ENCODE peak calls at places on chromosomes 12 and 14, in five cellular contexts. One of them, this sample, is unnamed. For H3K27me3 and H3K4me1, the result is how much of the 10 kb centered on the place peaks cover.

GRCh38 chr14:66038214-66038977 is 447.8 kb upstream of the CCDC196 start:
- DNase-seq in ovary: no peak
- DNase-seq in hepatocyte: peak
- DNase-seq in stomach: no peak
- DNase-seq in right lobe of liver: no peak
- DNase-seq in this sample: no peak

GRCh38 chr12:10701226-10701681 is 21.9 kb downstream of the YBX3 start:
- DNase-seq in right lobe of liver: no peak
- DNase-seq in stomach: no peak
- DNase-seq in ovary: no peak
- DNase-seq in hepatocyte: no peak
- DNase-seq in this sample: no peak

GRCh38 chr12:76595056-76595455 is 35.5 kb upstream of the OSBPL8 start:
- DNase-seq in right lobe of liver: no peak
- DNase-seq in hepatocyte: no peak
- DNase-seq in ovary: no peak
- DNase-seq in stomach: no peak
- DNase-seq in this sample: no peak

GRCh38 chr12:50402270-50403000 is 1.8 kb downstream of the LARP4 start:
- DNase-seq in stomach: no peak
- DNase-seq in ovary: no peak
- DNase-seq in hepatocyte: no peak
- DNase-seq in right lobe of liver: peak
- DNase-seq in this sample: no peak

GRCh38 chr14:72416081-72416849 is 477.6 kb downstream of the DPF3 start:
- DNase-seq in stomach: no peak
- DNase-seq in ovary: no peak
- DNase-seq in hepatocyte: no peak
- DNase-seq in right lobe of liver: no peak
- DNase-seq in this sample: no peak

GRCh38 chr12:6685814-6686213 is 3.4 kb downstream of the ZNF384 start:
- DNase-seq in hepatocyte: no peak
- DNase-seq in stomach: no peak
- DNase-seq in right lobe of liver: no peak
- DNase-seq in ovary: no peak
- DNase-seq in this sample: no peak

GRCh38 chr12:54173066-54173726 is 15.6 kb downstream of the SMUG1 start:
- DNase-seq in hepatocyte: peak
- DNase-seq in ovary: peak
- DNase-seq in right lobe of liver: no peak
- DNase-seq in stomach: peak
- DNase-seq in this sample: no peak

GRCh38 chr12:72271741-72272661 is at the start of gene TRHDE:
- DNase-seq in stomach: no peak
- DNase-seq in hepatocyte: peak
- DNase-seq in ovary: peak
- DNase-seq in right lobe of liver: peak
- DNase-seq in this sample: no peak

GRCh38 chr12:10900972-10901371 is 8.4 kb downstream of the TAS2R13 start:
- DNase-seq in ovary: no peak
- DNase-seq in stomach: no peak
- DNase-seq in hepatocyte: no peak
- DNase-seq in right lobe of liver: no peak
- DNase-seq in this sample: no peak

GRCh38 chr12:131604146-131604844 is 106.6 kb upstream of the SFSWAP start:
- DNase-seq in ovary: no peak
- DNase-seq in hepatocyte: no peak
- DNase-seq in stomach: no peak
- DNase-seq in right lobe of liver: no peak
- DNase-seq in this sample: no peak

GRCh38 chr12:17296882-17297281 is 690.9 kb upstream of the LMO3 start:
- DNase-seq in stomach: no peak
- DNase-seq in ovary: no peak
- DNase-seq in right lobe of liver: no peak
- DNase-seq in hepatocyte: no peak
- DNase-seq in this sample: no peak

GRCh38 chr12:52221912-52222457 is 11.1 kb upstream of the KRT7 start:
- DNase-seq in right lobe of liver: peak
- DNase-seq in hepatocyte: peak
- DNase-seq in stomach: peak
- DNase-seq in ovary: no peak
- DNase-seq in this sample: no peak

GRCh38 chr12:11861864-11862600 is 208.7 kb upstream of the BCL2L14 start:
- DNase-seq in stomach: no peak
- DNase-seq in right lobe of liver: no peak
- DNase-seq in ovary: no peak
- DNase-seq in hepatocyte: no peak
- DNase-seq in this sample: no peak

GRCh38 chr12:27142102-27142721 is 59.8 kb upstream of the C12orf71 start:
- DNase-seq in hepatocyte: peak
- DNase-seq in stomach: peak
- DNase-seq in right lobe of liver: peak
- DNase-seq in ovary: peak
- DNase-seq in this sample: peak

GRCh38 chr14:59739794-59740193 is 130.8 kb downstream of the RTN1 start:
- DNase-seq in hepatocyte: no peak
- DNase-seq in stomach: no peak
- DNase-seq in right lobe of liver: peak
- DNase-seq in ovary: no peak
- DNase-seq in this sample: no peak

GRCh38 chr14:26255213-26255612 is 342.6 kb downstream of the NOVA1 start:
- DNase-seq in right lobe of liver: no peak
- DNase-seq in stomach: no peak
- DNase-seq in hepatocyte: peak
- DNase-seq in ovary: no peak
- DNase-seq in this sample: no peak

GRCh38 chr12:4270016-4270669 is 3.4 kb upstream of the CCND2 start:
- DNase-seq in ovary: no peak
- DNase-seq in stomach: no peak
- DNase-seq in right lobe of liver: no peak
- DNase-seq in hepatocyte: no peak
- DNase-seq in this sample: no peak

GRCh38 chr12:32765906-32766305 is 10.2 kb upstream of the YARS2 start:
- DNase-seq in right lobe of liver: no peak
- DNase-seq in hepatocyte: no peak
- DNase-seq in ovary: no peak
- DNase-seq in stomach: no peak
- DNase-seq in this sample: no peak

GRCh38 chr12:98997-99396 is 32.4 kb downstream of the IQSEC3 start:
- DNase-seq in ovary: no peak
- DNase-seq in hepatocyte: peak
- DNase-seq in stomach: no peak
- DNase-seq in right lobe of liver: no peak
- DNase-seq in this sample: no peak

GRCh38 chr12:3885179-3886094 is 12.2 kb upstream of the PARP11 start:
- DNase-seq in hepatocyte: peak
- DNase-seq in right lobe of liver: no peak
- DNase-seq in ovary: peak
- DNase-seq in stomach: no peak
- DNase-seq in this sample: no peak

DNA sequence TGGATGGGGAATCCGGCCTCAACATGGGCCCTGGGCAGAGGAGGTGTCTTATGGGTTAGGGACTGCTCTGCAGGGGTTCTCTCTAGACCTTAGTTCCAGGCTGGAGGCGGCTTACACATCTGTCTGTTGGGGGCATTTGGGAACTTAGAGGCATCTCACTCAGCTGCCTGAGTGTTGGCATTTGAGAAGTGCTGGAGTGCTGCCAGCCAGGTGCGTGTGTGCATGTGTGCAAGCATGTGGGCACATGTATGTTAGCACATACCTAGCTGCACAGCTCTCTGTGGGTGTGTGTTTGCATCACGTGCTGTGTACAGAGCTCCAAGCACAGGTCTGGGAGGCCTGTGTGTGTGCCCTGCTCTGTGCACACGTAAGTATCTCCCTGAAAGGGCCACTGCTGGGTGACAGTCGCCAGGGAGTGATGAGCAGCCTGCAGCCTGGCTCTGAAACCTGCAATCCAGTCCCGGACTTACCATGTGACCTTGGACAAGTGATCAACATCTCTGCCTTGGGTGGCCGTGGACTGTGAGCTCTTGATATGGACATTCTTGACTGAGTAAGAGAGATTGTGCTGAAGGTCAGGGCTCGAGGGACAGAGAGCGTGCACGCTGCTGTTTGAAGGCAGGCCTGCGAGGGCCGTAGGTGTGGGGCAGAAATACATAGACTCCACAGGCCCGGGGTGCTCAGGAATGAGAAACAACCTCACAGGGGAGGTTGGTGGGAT is 5.2 kb downstream of the LRTM2 start:
- DNase-seq in hepatocyte: no peak
- DNase-seq in stomach: no peak
- DNase-seq in ovary: no peak
- DNase-seq in right lobe of liver: no peak
- DNase-seq in this sample: no peak
- H3K27me3 ChIP-seq in hepatocyte: under half
- H3K27me3 ChIP-seq in stomach: under half
- H3K27me3 ChIP-seq in ovary: under half
- H3K27me3 ChIP-seq in right lobe of liver: under half
- H3K27me3 ChIP-seq in this sample: under half

DNA sequence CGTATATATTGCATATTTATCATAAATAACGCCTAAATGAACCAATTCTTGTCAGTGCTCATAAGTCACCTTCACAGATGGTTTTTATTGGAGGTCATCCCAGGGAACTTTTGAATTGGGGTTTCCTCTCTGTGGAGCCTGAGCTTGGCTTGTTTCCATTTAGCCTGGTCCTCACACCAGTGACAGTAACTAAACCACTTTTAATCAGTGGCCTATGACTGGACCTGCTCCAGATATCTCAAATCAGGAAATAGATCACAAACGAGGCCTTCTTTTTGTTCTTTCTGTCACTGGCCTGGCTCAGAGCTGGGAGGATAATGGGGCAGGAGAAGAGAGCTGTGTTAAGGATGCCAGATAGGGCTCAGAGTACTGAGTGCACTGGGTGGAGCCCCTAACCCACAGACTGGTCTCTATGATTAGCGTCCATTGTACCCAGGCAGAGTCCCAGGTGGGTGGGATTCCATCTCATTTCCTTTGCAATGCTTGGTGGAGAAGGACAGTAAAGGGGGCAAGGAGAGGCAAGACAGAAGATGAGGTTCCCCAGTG is 92.4 kb downstream of the NUAK1 start:
- DNase-seq in ovary: no peak
- DNase-seq in hepatocyte: no peak
- DNase-seq in stomach: no peak
- DNase-seq in right lobe of liver: no peak
- DNase-seq in this sample: no peak
- TF ChIP-seq CTCF in ovary: no peak
- TF ChIP-seq CTCF in hepatocyte: no peak
- TF ChIP-seq CTCF in stomach: no peak
- TF ChIP-seq CTCF in right lobe of liver: no peak
- TF ChIP-seq CTCF in this sample: no peak

DNA sequence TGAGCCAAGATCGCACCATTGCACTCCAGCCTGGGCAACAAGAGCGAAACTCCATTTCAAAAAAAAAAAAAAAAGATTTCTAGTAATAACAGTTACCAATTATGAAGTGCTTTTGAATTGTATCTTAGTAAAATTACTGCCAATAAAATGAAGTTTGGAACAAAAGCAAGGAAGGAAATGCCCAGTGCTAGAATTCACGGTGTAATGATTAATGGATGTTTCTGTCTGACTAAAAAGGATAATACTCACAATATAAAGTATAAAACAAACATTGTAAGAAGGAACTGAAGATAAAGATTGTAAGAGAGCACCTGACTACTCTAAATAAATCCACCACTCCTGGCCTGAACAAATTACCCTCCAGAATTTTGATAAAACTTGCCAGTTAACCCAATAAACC is 4.0 kb downstream of the TMEM116 start:
- DNase-seq in stomach: no peak
- DNase-seq in ovary: no peak
- DNase-seq in right lobe of liver: no peak
- DNase-seq in hepatocyte: no peak
- DNase-seq in this sample: no peak
- H3K4me1 ChIP-seq in stomach: half or more
- H3K4me1 ChIP-seq in ovary: under half
- H3K4me1 ChIP-seq in right lobe of liver: under half
- H3K4me1 ChIP-seq in hepatocyte: under half
- H3K4me1 ChIP-seq in this sample: under half

GRCh38 chr14:92920001-92920400 is 2.9 kb upstream of the CHGA start:
- DNase-seq in ovary: no peak
- DNase-seq in hepatocyte: no peak
- DNase-seq in right lobe of liver: no peak
- DNase-seq in stomach: no peak
- DNase-seq in this sample: no peak

GRCh38 chr14:92916201-92916600 is 6.7 kb upstream of the CHGA start:
- DNase-seq in stomach: no peak
- DNase-seq in hepatocyte: no peak
- DNase-seq in ovary: no peak
- DNase-seq in right lobe of liver: no peak
- DNase-seq in this sample: no peak

GRCh38 chr14:92914087-92914656 is 8.8 kb upstream of the CHGA start:
- DNase-seq in hepatocyte: peak
- DNase-seq in right lobe of liver: no peak
- DNase-seq in ovary: no peak
- DNase-seq in stomach: no peak
- DNase-seq in this sample: no peak

GRCh38 chr14:92917041-92917940 is 5.7 kb upstream of the CHGA start:
- DNase-seq in right lobe of liver: no peak
- DNase-seq in ovary: no peak
- DNase-seq in hepatocyte: no peak
- DNase-seq in stomach: no peak
- DNase-seq in this sample: no peak

DNA sequence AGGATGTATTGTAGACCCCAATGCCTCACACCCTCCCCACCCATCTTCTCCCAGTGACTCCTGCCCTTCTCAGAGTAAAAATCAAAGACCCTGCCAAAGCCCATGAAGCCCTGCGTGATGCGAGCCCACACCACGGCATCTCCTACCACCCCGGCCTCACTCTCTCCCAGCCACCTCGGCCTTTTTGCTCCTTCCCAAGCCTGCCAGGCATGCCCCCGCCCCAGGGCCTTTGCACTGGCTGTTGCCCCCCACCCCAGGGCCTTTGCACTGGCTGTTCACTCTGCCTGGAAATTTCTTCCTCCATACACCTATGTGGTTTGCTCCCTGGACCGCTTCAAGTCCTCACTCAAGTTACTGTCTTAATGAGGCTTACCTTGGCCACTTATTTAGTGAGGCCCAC is 5.0 kb upstream of the CHGA start:
- DNase-seq in ovary: no peak
- DNase-seq in hepatocyte: no peak
- DNase-seq in right lobe of liver: no peak
- DNase-seq in stomach: no peak
- DNase-seq in this sample: no peak
- H3K27me3 ChIP-seq in ovary: under half
- H3K27me3 ChIP-seq in hepatocyte: under half
- H3K27me3 ChIP-seq in right lobe of liver: under half
- H3K27me3 ChIP-seq in stomach: under half
- H3K27me3 ChIP-seq in this sample: under half